ENCODE peak calls at places on chromosome 21, in five cellular contexts. D, W, X, S and R are unnamed samples.

GRCh38 chr21:17492415-17493168 is 20.3 kb upstream of the CXADR start:
- DNase-seq in D (peak; percentile 66), W (no peak), X (no peak), S (no peak), R (no peak)

GRCh38 chr21:27300770-27301169 is 333.9 kb upstream of the ADAMTS5 start:
- DNase-seq in D (no peak), W (peak; percentile 33), X (no peak), S (no peak), R (no peak)

GRCh38 chr21:41008971-41009370 is 159.0 kb upstream of the BACE2 start:
- DNase-seq in D (no peak), W (no peak), X (no peak), S (no peak), R (no peak)

GRCh38 chr21:27196651-27197050 is 229.8 kb upstream of the ADAMTS5 start:
- DNase-seq in D (no peak), W (no peak), X (no peak), S (no peak), R (no peak)

GRCh38 chr21:43881283-43881682 is 16.3 kb downstream of the AGPAT3 start:
- DNase-seq in D (no peak), W (no peak), X (no peak), S (no peak), R (no peak)

GRCh38 chr21:29334717-29335428 is 36.2 kb downstream of the BACH1 start:
- DNase-seq in D (no peak), W (peak; percentile 91), X (no peak), S (no peak), R (no peak)

GRCh38 chr21:43911015-43911934 is 46.3 kb downstream of the AGPAT3 start:
- DNase-seq in D (no peak), W (no peak), X (peak; percentile 84), S (peak; percentile 67), R (no peak)

GRCh38 chr21:25583370-25584133 is 23.7 kb downstream of the MRPL39 start:
- DNase-seq in D (no peak), W (no peak), X (no peak), S (no peak), R (no peak)

GRCh38 chr21:27104749-27105439 is 138.0 kb upstream of the ADAMTS5 start:
- DNase-seq in D (no peak), W (peak; percentile 52), X (no peak), S (no peak), R (peak; percentile 18)

GRCh38 chr21:34915364-34915834 is 133.7 kb downstream of the RUNX1 start:
- DNase-seq in D (no peak), W (peak; percentile 61), X (no peak), S (no peak), R (no peak)

GRCh38 chr21:32771134-32771523 is 426 bp downstream of the PAXBP1 start:
- DNase-seq in D (peak; percentile 82), W (peak; percentile 67), X (peak; percentile 84), S (peak; percentile 77), R (no peak)

GRCh38 chr21:34862951-34863350 is 186.2 kb downstream of the RUNX1 start:
- DNase-seq in D (peak; percentile 9), W (no peak), X (no peak), S (no peak), R (no peak)

GRCh38 chr21:31875424-31876097 is 2.7 kb downstream of the HUNK start:
- DNase-seq in D (no peak), W (no peak), X (no peak), S (no peak), R (peak; percentile 54)

GRCh38 chr21:38494688-38495087 is 3.6 kb downstream of the ERG start:
- DNase-seq in D (no peak), W (peak; percentile 15), X (no peak), S (no peak), R (no peak)

GRCh38 chr21:34574581-34574980 is 40.3 kb downstream of the RCAN1 start:
- DNase-seq in D (no peak), W (no peak), X (no peak), S (no peak), R (no peak)

GRCh38 chr21:33367309-33367973 is 35.8 kb upstream of the IFNGR2 start:
- DNase-seq in D (peak; percentile 60), W (no peak), X (no peak), S (no peak), R (no peak)

GRCh38 chr21:38027901-38028300 is 111.6 kb upstream of the KCNJ6 start:
- DNase-seq in D (no peak), W (peak; percentile 66), X (no peak), S (no peak), R (no peak)

GRCh38 chr21:42160950-42161225 is 58.1 kb upstream of the ABCG1 start:
- DNase-seq in D (no peak), W (no peak), X (no peak), S (no peak), R (no peak)

GRCh38 chr21:42160111-42160949 is 58.6 kb upstream of the ABCG1 start:
- DNase-seq in D (peak; percentile 24), W (no peak), X (no peak), S (no peak), R (no peak)

GRCh38 chr21:42161957-42162681 is 56.8 kb upstream of the ABCG1 start:
- DNase-seq in D (peak; percentile 47), W (peak; percentile 18), X (no peak), S (peak; percentile 51), R (no peak)

GRCh38 chr21:42162831-42163510 is 56.0 kb upstream of the ABCG1 start:
- DNase-seq in D (peak; percentile 44), W (peak; percentile 25), X (no peak), S (peak; percentile 31), R (no peak)

GRCh38 chr21:42161401-42161956 is 57.5 kb upstream of the ABCG1 start:
- DNase-seq in D (no peak), W (no peak), X (no peak), S (no peak), R (no peak)
- TF ChIP-seq CTCF in D (no peak), W (no peak), X (no peak), S (no peak), R (no peak)

GRCh38 chr21:42523941-42524340 is 10.3 kb downstream of the SLC37A1 start:
- DNase-seq in D (no peak), W (no peak), X (peak; percentile 43), S (no peak), R (no peak)
- H3K4me3 ChIP-seq in D (no peak overlapping the region), W (no peak overlapping the region), X (no peak overlapping the region), S (no peak overlapping the region), R (no peak overlapping the region)

GRCh38 chr21:36126166-36126565 is 8.7 kb upstream of the CBR3 start:
- DNase-seq in D (peak; percentile 27), W (no peak), X (no peak), S (no peak), R (peak; percentile 73)

GRCh38 chr21:36124395-36124794 is 10.5 kb upstream of the CBR3 start:
- DNase-seq in D (peak; percentile 7), W (no peak), X (no peak), S (no peak), R (no peak)

GRCh38 chr21:36120304-36120902 is 14.5 kb upstream of the CBR3 start:
- DNase-seq in D (no peak), W (peak; percentile 13), X (no peak), S (peak; percentile 72), R (no peak)

GRCh38 chr21:36125513-36126121 is 9.3 kb upstream of the CBR3 start:
- DNase-seq in D (peak; percentile 79), W (peak; percentile 72), X (peak; percentile 69), S (no peak), R (no peak)

DNA sequence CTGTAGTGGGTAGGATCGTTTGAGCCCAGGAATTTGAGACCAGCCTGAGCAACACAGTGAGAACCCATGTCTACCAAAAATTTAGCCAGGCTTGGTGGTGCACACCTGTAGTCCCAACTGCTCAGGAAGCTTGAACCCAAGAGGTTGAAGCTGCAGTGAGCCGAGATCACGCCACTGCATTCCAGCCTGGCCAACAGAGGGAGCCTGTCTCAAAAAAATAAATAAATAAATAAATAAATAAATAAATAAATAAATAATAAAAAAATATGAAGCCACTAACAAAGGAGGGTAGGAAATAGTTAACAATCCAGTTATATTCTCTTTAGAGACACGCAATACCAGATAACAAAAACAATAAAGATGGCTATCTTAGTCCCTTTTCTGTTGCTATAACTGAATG is 11.9 kb upstream of the CBR3 start:
- DNase-seq in D (no peak), W (peak; percentile 34), X (no peak), S (no peak), R (no peak)
- TF ChIP-seq CTCF in D (peak; percentile 69), W (peak; percentile 52), X (peak; percentile 43), S (peak; percentile 46), R (peak; percentile 48)

DNA sequence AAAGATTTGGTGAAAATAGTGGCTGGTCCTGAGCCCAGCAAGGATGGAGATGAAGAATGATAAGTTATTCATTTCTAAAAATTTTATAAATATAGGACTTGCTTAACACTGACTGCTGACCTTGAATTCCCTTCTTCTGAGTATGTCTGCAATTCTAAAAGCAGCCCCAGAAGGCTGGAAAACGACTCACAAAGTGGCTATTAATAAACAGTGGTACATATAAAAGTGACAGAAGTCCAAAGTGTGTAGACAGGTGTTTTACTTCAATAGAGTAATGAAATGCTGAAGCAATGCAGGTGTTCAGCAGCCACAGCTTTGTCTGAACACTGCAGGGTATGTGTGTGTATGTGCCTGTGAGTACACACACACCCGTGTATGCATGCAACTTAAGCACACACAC is 219.0 kb upstream of the NRIP1 start:
- DNase-seq in D (no peak), W (no peak), X (no peak), S (no peak), R (no peak)
- H3K4me3 ChIP-seq in D (no peak overlapping the region), W (no peak overlapping the region), X (no peak overlapping the region), S (no peak overlapping the region), R (no peak overlapping the region)

GRCh38 chr21:44932366-44933181 is 7.3 kb upstream of the SLX9 start:
- DNase-seq in D (peak; percentile 65), W (no peak), X (peak; percentile 75), S (peak; percentile 86), R (no peak)
- TF ChIP-seq CTCF in D (peak; percentile 56), W (peak; percentile 38), X (peak; percentile 59), S (peak; percentile 62), R (peak; percentile 17)

GRCh38 chr21:45719177-45719802 is 75.8 kb downstream of the PCBP3 start:
- DNase-seq in D (no peak), W (no peak), X (no peak), S (no peak), R (no peak)
- H3K4me3 ChIP-seq in D (no peak overlapping the region), W (no peak overlapping the region), X (no peak overlapping the region), S (no peak overlapping the region), R (no peak overlapping the region)